ENCODE peak calls at places on chromosomes 2 and 18, in eight cellular contexts. One of them, this sample, is unnamed.

GRCh38 chr2:132627542-132627941 is 42.5 kb downstream of the LYPD1 start:
- DNase-seq in MM.1S: no peak
- DNase-seq in SK-N-SH: no peak
- DNase-seq in HCT116: no peak
- DNase-seq in neural progenitor cell: no peak
- DNase-seq in OCI-LY7: no peak
- DNase-seq in GM23338: no peak
- DNase-seq in PC-3: peak
- DNase-seq in this sample: no peak

GRCh38 chr2:233922471-233922870 is 5.3 kb downstream of the TRPM8 start:
- DNase-seq in MM.1S: no peak
- DNase-seq in PC-3: no peak
- DNase-seq in SK-N-SH: no peak
- DNase-seq in OCI-LY7: no peak
- DNase-seq in HCT116: no peak
- DNase-seq in neural progenitor cell: no peak
- DNase-seq in GM23338: no peak
- DNase-seq in this sample: no peak

GRCh38 chr2:190881074-190881479 is 456 bp downstream of the GLS start:
- DNase-seq in neural progenitor cell: no peak
- DNase-seq in MM.1S: no peak
- DNase-seq in HCT116: no peak
- DNase-seq in PC-3: no peak
- DNase-seq in GM23338: no peak
- DNase-seq in OCI-LY7: no peak
- DNase-seq in SK-N-SH: peak
- DNase-seq in this sample: no peak

GRCh38 chr2:118706844-118707243 is 140.6 kb downstream of the EN1 start:
- DNase-seq in neural progenitor cell: no peak
- DNase-seq in MM.1S: no peak
- DNase-seq in GM23338: no peak
- DNase-seq in SK-N-SH: no peak
- DNase-seq in PC-3: no peak
- DNase-seq in HCT116: no peak
- DNase-seq in OCI-LY7: no peak
- DNase-seq in this sample: no peak

GRCh38 chr2:31414601-31415241 is at the start of gene XDH:
- DNase-seq in GM23338: no peak
- DNase-seq in OCI-LY7: no peak
- DNase-seq in neural progenitor cell: no peak
- DNase-seq in MM.1S: peak
- DNase-seq in HCT116: no peak
- DNase-seq in SK-N-SH: no peak
- DNase-seq in PC-3: peak
- DNase-seq in this sample: peak

GRCh38 chr2:43112155-43112554 is 114.3 kb downstream of the ZFP36L2 start:
- DNase-seq in GM23338: no peak
- DNase-seq in HCT116: no peak
- DNase-seq in SK-N-SH: no peak
- DNase-seq in neural progenitor cell: no peak
- DNase-seq in PC-3: no peak
- DNase-seq in MM.1S: no peak
- DNase-seq in OCI-LY7: no peak
- DNase-seq in this sample: no peak

GRCh38 chr2:28338046-28338753 is 54.5 kb upstream of the FOSL2 start:
- DNase-seq in neural progenitor cell: peak
- DNase-seq in GM23338: no peak
- DNase-seq in SK-N-SH: no peak
- DNase-seq in OCI-LY7: no peak
- DNase-seq in MM.1S: no peak
- DNase-seq in HCT116: no peak
- DNase-seq in PC-3: no peak
- DNase-seq in this sample: peak

GRCh38 chr2:197972017-197972416 is 167.6 kb downstream of the PLCL1 start:
- DNase-seq in OCI-LY7: no peak
- DNase-seq in MM.1S: no peak
- DNase-seq in SK-N-SH: no peak
- DNase-seq in neural progenitor cell: no peak
- DNase-seq in PC-3: peak
- DNase-seq in GM23338: no peak
- DNase-seq in HCT116: no peak
- DNase-seq in this sample: peak

GRCh38 chr2:119549236-119549635 is 5.0 kb downstream of the CFAP221 start:
- DNase-seq in SK-N-SH: peak
- DNase-seq in neural progenitor cell: no peak
- DNase-seq in GM23338: no peak
- DNase-seq in MM.1S: no peak
- DNase-seq in HCT116: no peak
- DNase-seq in PC-3: peak
- DNase-seq in OCI-LY7: no peak
- DNase-seq in this sample: peak

GRCh38 chr2:227163445-227163997 is 484 bp downstream of the COL4A4 start:
- DNase-seq in OCI-LY7: peak
- DNase-seq in HCT116: no peak
- DNase-seq in MM.1S: peak
- DNase-seq in GM23338: peak
- DNase-seq in SK-N-SH: peak
- DNase-seq in neural progenitor cell: peak
- DNase-seq in PC-3: no peak
- DNase-seq in this sample: no peak

GRCh38 chr2:71862921-71863320 is 284.7 kb downstream of the CYP26B1 start:
- DNase-seq in SK-N-SH: no peak
- DNase-seq in HCT116: no peak
- DNase-seq in neural progenitor cell: no peak
- DNase-seq in MM.1S: no peak
- DNase-seq in PC-3: peak
- DNase-seq in GM23338: no peak
- DNase-seq in OCI-LY7: no peak
- DNase-seq in this sample: no peak

GRCh38 chr2:45879406-45879805 is 227.9 kb downstream of the PRKCE start:
- DNase-seq in OCI-LY7: no peak
- DNase-seq in neural progenitor cell: no peak
- DNase-seq in MM.1S: no peak
- DNase-seq in GM23338: peak
- DNase-seq in SK-N-SH: no peak
- DNase-seq in PC-3: no peak
- DNase-seq in HCT116: no peak
- DNase-seq in this sample: no peak

GRCh38 chr2:56376699-56377665 is 193.2 kb downstream of the CCDC85A start:
- DNase-seq in OCI-LY7: no peak
- DNase-seq in SK-N-SH: no peak
- DNase-seq in HCT116: no peak
- DNase-seq in neural progenitor cell: no peak
- DNase-seq in MM.1S: no peak
- DNase-seq in GM23338: no peak
- DNase-seq in PC-3: peak
- DNase-seq in this sample: no peak

GRCh38 chr2:163698857-163699256 is 37.0 kb downstream of the FIGN start:
- DNase-seq in PC-3: no peak
- DNase-seq in OCI-LY7: no peak
- DNase-seq in MM.1S: no peak
- DNase-seq in SK-N-SH: no peak
- DNase-seq in GM23338: peak
- DNase-seq in HCT116: no peak
- DNase-seq in neural progenitor cell: peak
- DNase-seq in this sample: no peak

GRCh38 chr2:223909048-223909741 is 35.9 kb downstream of the WDFY1 start:
- DNase-seq in HCT116: no peak
- DNase-seq in MM.1S: no peak
- DNase-seq in PC-3: no peak
- DNase-seq in GM23338: peak
- DNase-seq in neural progenitor cell: no peak
- DNase-seq in OCI-LY7: no peak
- DNase-seq in SK-N-SH: no peak
- DNase-seq in this sample: no peak

GRCh38 chr2:190636362-190636761 is 12.5 kb upstream of the NAB1 start:
- DNase-seq in OCI-LY7: no peak
- DNase-seq in GM23338: no peak
- DNase-seq in neural progenitor cell: no peak
- DNase-seq in SK-N-SH: no peak
- DNase-seq in PC-3: peak
- DNase-seq in MM.1S: no peak
- DNase-seq in HCT116: no peak
- DNase-seq in this sample: no peak

GRCh38 chr2:215736653-215737290 is 276.6 kb downstream of the MREG start:
- DNase-seq in OCI-LY7: no peak
- DNase-seq in PC-3: peak
- DNase-seq in GM23338: peak
- DNase-seq in SK-N-SH: no peak
- DNase-seq in HCT116: peak
- DNase-seq in neural progenitor cell: peak
- DNase-seq in MM.1S: no peak
- DNase-seq in this sample: no peak

GRCh38 chr2:173118385-173118784 is 42.7 kb downstream of the MAP3K20 start:
- DNase-seq in neural progenitor cell: no peak
- DNase-seq in GM23338: no peak
- DNase-seq in MM.1S: no peak
- DNase-seq in HCT116: no peak
- DNase-seq in SK-N-SH: no peak
- DNase-seq in PC-3: no peak
- DNase-seq in OCI-LY7: no peak
- DNase-seq in this sample: no peak

GRCh38 chr2:27663160-27663462 is 303 bp downstream of the SUPT7L start:
- DNase-seq in GM23338: no peak
- DNase-seq in OCI-LY7: no peak
- DNase-seq in neural progenitor cell: no peak
- DNase-seq in PC-3: no peak
- DNase-seq in SK-N-SH: no peak
- DNase-seq in HCT116: no peak
- DNase-seq in MM.1S: no peak
- DNase-seq in this sample: no peak

GRCh38 chr2:127055786-127056076 is 51.2 kb downstream of the BIN1 start:
- DNase-seq in neural progenitor cell: no peak
- DNase-seq in SK-N-SH: no peak
- DNase-seq in GM23338: no peak
- DNase-seq in HCT116: no peak
- DNase-seq in PC-3: no peak
- DNase-seq in MM.1S: no peak
- DNase-seq in OCI-LY7: no peak
- DNase-seq in this sample: no peak

DNA sequence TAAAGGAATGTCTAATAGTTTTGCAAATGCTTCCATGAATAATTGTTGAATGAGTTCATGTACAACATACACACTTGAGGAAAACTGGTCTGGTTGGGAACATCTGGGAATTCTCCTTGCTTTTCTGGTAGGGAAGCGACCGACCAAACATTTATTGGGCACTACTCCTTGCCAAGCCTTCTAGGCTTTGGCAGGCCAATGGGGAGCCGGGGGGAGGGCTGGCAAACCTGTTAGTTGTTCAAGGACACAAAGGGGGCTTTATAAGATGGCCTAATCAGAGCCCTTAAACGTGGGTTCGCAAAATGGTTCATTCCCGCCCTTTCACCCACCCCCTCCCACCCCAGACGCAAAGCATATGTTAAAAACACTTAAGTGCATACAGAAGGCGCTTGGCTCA is 902 bp upstream of the VSNL1 start:
- DNase-seq in SK-N-SH: peak
- DNase-seq in GM23338: peak
- DNase-seq in MM.1S: no peak
- DNase-seq in HCT116: peak
- DNase-seq in neural progenitor cell: peak
- DNase-seq in PC-3: no peak
- DNase-seq in OCI-LY7: no peak
- DNase-seq in this sample: peak
- H3K4me2 ChIP-seq in SK-N-SH: peak
- H3K4me2 ChIP-seq in GM23338: peak
- H3K4me2 ChIP-seq in MM.1S: peak
- H3K4me2 ChIP-seq in HCT116: peak
- H3K4me2 ChIP-seq in neural progenitor cell: peak
- H3K4me2 ChIP-seq in PC-3: no peak
- H3K4me2 ChIP-seq in OCI-LY7: no peak
- H3K4me2 ChIP-seq in this sample: peak

DNA sequence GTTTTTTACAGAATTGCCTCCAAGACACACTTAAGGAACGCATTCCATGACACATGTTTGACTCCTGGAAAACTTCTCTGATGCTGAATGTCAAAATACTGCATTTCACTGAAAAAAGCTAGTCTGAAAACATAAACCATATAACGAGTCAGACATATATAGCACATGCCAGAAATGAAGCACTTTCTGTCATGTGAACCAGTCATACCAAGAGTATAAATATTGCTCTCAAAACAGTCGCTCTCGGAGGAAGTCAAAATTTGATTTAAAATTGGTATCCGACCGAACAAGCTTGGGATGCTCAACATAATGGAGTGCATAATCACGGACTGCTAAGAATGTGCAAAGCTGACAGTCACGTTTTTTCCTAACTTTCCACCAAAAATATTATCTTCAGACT is 115.9 kb downstream of the PIEZO2 start:
- DNase-seq in MM.1S: no peak
- DNase-seq in SK-N-SH: no peak
- DNase-seq in OCI-LY7: no peak
- DNase-seq in PC-3: no peak
- DNase-seq in GM23338: no peak
- DNase-seq in neural progenitor cell: no peak
- DNase-seq in HCT116: no peak
- DNase-seq in this sample: no peak
- TF ChIP-seq EZH2phosphoT487 in MM.1S: no peak
- TF ChIP-seq EZH2phosphoT487 in SK-N-SH: no peak
- TF ChIP-seq EZH2phosphoT487 in OCI-LY7: no peak
- TF ChIP-seq EZH2phosphoT487 in PC-3: no peak
- TF ChIP-seq EZH2phosphoT487 in GM23338: no peak
- TF ChIP-seq EZH2phosphoT487 in neural progenitor cell: no peak
- TF ChIP-seq EZH2phosphoT487 in HCT116: no peak
- TF ChIP-seq EZH2phosphoT487 in this sample: no peak

DNA sequence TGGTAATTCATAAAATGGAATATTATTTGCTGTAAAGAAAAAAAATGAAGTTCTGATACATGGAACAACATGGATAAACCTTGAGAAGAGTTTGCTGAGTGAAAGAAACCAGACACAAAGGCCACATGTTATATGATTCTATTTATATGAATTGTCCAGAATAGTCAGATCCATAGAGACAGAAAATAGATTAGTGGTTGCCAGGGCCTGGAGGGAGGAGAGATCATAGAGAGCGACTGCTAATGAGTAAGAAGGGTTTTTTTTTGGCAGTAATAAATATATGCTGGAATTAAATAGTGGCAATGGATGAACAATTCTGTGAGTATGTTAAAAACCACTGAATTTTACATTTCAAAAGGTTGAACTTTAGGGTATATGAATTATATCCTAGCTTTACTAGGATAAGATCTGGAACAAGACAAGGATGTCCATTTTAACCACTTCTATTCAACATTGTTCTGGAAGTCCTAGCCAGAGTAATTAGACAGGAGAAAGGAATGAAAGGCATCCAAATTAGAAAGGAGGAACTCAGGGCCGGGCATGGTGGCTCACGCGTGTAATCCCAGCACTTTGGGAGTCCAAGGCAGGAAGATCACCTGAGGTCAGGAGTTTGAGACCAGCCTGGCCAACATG is 48.8 kb downstream of the MAPRE2 start:
- DNase-seq in GM23338: no peak
- DNase-seq in PC-3: no peak
- DNase-seq in OCI-LY7: no peak
- DNase-seq in neural progenitor cell: no peak
- DNase-seq in SK-N-SH: no peak
- DNase-seq in MM.1S: no peak
- DNase-seq in HCT116: no peak
- DNase-seq in this sample: no peak
- TF ChIP-seq CTCF in GM23338: no peak
- TF ChIP-seq CTCF in PC-3: no peak
- TF ChIP-seq CTCF in OCI-LY7: no peak
- TF ChIP-seq CTCF in neural progenitor cell: no peak
- TF ChIP-seq CTCF in SK-N-SH: no peak
- TF ChIP-seq CTCF in MM.1S: no peak
- TF ChIP-seq CTCF in HCT116: no peak
- TF ChIP-seq CTCF in this sample: no peak

GRCh38 chr2:12300019-12300602 is 416.6 kb upstream of the TRIB2 start:
- DNase-seq in SK-N-SH: no peak
- DNase-seq in neural progenitor cell: no peak
- DNase-seq in HCT116: no peak
- DNase-seq in GM23338: no peak
- DNase-seq in MM.1S: no peak
- DNase-seq in PC-3: peak
- DNase-seq in OCI-LY7: no peak
- DNase-seq in this sample: no peak
- H3K4me2 ChIP-seq in SK-N-SH: peak
- H3K4me2 ChIP-seq in neural progenitor cell: no peak
- H3K4me2 ChIP-seq in HCT116: no peak
- H3K4me2 ChIP-seq in GM23338: no peak
- H3K4me2 ChIP-seq in MM.1S: no peak
- H3K4me2 ChIP-seq in PC-3: no peak
- H3K4me2 ChIP-seq in OCI-LY7: no peak
- H3K4me2 ChIP-seq in this sample: no peak

This sample was measured in hepatocyte.